ENCODE peak calls at places on chromosomes 3 and 15, in five cellular contexts. N, R, O, G and M are unnamed samples.
A peak's percentile ranks its signal among the peaks of the same experiment; 100 is the strongest.

GRCh38 chr3:46995901-46996562 is 16.6 kb downstream of the NBEAL2 start:
- DNase-seq in G (no peak), O (no peak), N (no peak), R (no peak), M (no peak)

GRCh38 chr3:8622873-8623725 is 21.5 kb downstream of the SSUH2 start:
- DNase-seq in R (peak; percentile 81), N (peak; percentile 89), G (peak; percentile 92), O (peak; percentile 72), M (peak; percentile 83)

GRCh38 chr3:171261487-171261886 is 198.7 kb downstream of the TNIK start:
- DNase-seq in O (no peak), N (no peak), R (no peak), G (no peak), M (no peak)

GRCh38 chr15:81213982-81214381 is 17.3 kb downstream of the IL16 start:
- DNase-seq in O (no peak), G (no peak), N (no peak), R (no peak), M (no peak)

GRCh38 chr3:129989391-129989790 is 14.9 kb downstream of the TRH start:
- DNase-seq in O (no peak), G (no peak), R (no peak), N (no peak), M (no peak)

GRCh38 chr3:67646586-67647234 is 7.7 kb downstream of the SUCLG2 start:
- DNase-seq in O (no peak), N (no peak), R (peak; percentile 29), G (no peak), M (no peak)

GRCh38 chr3:128425142-128425845 is 41.4 kb downstream of the DNAJB8 start:
- DNase-seq in O (no peak), R (peak; percentile 14), N (no peak), G (no peak), M (no peak)

GRCh38 chr15:51077565-51078153 is 17.0 kb downstream of the TNFAIP8L3 start:
- DNase-seq in N (peak; percentile 89), R (no peak), G (peak; percentile 91), O (peak; percentile 49), M (no peak)

GRCh38 chr3:187519428-187519890 is 150.7 kb downstream of the SST start:
- DNase-seq in R (no peak), O (peak; percentile 32), N (peak; percentile 51), G (peak; percentile 67), M (no peak)

GRCh38 chr3:102089904-102090492 is 240.7 kb downstream of the NFKBIZ start:
- DNase-seq in O (no peak), R (peak; percentile 96), N (no peak), G (no peak), M (no peak)

GRCh38 chr3:177680442-177680821 is 483.1 kb upstream of the TBL1XR1 start:
- DNase-seq in G (no peak), O (no peak), N (no peak), R (peak; percentile 45), M (peak; percentile 29)

GRCh38 chr3:169044341-169045113 is 619.0 kb downstream of the MECOM start:
- DNase-seq in N (no peak), R (peak; percentile 11), G (no peak), O (no peak), M (peak; percentile 60)

GRCh38 chr3:153829596-153830170 is 291.5 kb upstream of the ARHGEF26 start:
- DNase-seq in N (no peak), G (no peak), R (no peak), O (no peak), M (no peak)

GRCh38 chr3:117706731-117707130 is 997.2 kb downstream of the TUSC7 start:
- DNase-seq in G (no peak), N (no peak), R (peak; percentile 11), O (no peak), M (no peak)

GRCh38 chr15:42730536-42730935 is 6.4 kb downstream of the CDAN1 start:
- DNase-seq in G (no peak), R (no peak), O (no peak), N (no peak), M (no peak)

GRCh38 chr3:151459360-151459759 is 1.5 kb downstream of the IGSF10 start:
- DNase-seq in G (no peak), N (no peak), R (no peak), O (no peak), M (no peak)

GRCh38 chr15:71374607-71375352 is 259.5 kb downstream of the THSD4 start:
- DNase-seq in G (no peak), R (peak; percentile 77), N (no peak), O (no peak), M (no peak)

GRCh38 chr15:71743861-71744382 is 66.4 kb upstream of the NR2E3 start:
- DNase-seq in O (peak; percentile 48), R (peak; percentile 85), N (peak; percentile 60), G (no peak), M (peak; percentile 24)

GRCh38 chr3:41193822-41194539 is 5.3 kb upstream of the CTNNB1 start:
- DNase-seq in R (no peak), N (no peak), G (no peak), O (no peak), M (no peak)

GRCh38 chr15:54840999-54841398 is 355.7 kb downstream of the RSL24D1 start:
- DNase-seq in N (peak; percentile 46), R (no peak), G (peak; percentile 64), O (no peak), M (no peak)

GRCh38 chr3:186166036-186166435 is 57.1 kb upstream of the ETV5 start:
- DNase-seq in G (no peak), O (no peak), N (no peak), R (peak; percentile 83), M (no peak)

GRCh38 chr15:89118481-89118989 is 30.3 kb downstream of the ABHD2 start:
- DNase-seq in G (no peak), R (no peak), O (no peak), N (no peak), M (no peak)

GRCh38 chr15:39591896-39592315 is 11.0 kb downstream of the THBS1 start:
- DNase-seq in N (no peak), O (no peak), R (peak; percentile 37), G (no peak), M (no peak)

GRCh38 chr3:59118928-59119327 is 69.1 kb upstream of the CFAP20DC start:
- DNase-seq in G (no peak), O (no peak), N (no peak), R (no peak), M (no peak)

GRCh38 chr3:18847583-18848197 is 300.6 kb upstream of the KCNH8 start:
- DNase-seq in N (no peak), G (no peak), O (no peak), R (no peak), M (peak; percentile 12)

GRCh38 chr3:141915016-141915415 is 38.6 kb downstream of the ATP1B3 start:
- DNase-seq in O (no peak), R (peak; percentile 33), G (no peak), N (no peak), M (no peak)

GRCh38 chr3:13715961-13716360 is 163.9 kb downstream of the WNT7A start:
- DNase-seq in O (no peak), N (no peak), R (no peak), G (peak; percentile 6), M (no peak)

GRCh38 chr3:23648965-23649328 is 156.8 kb upstream of the UBE2E1 start:
- DNase-seq in N (no peak), G (no peak), O (no peak), R (no peak), M (no peak)

GRCh38 chr3:166837535-166837934 is 542.6 kb downstream of the ZBBX start:
- DNase-seq in G (peak; percentile 31), N (no peak), O (peak; percentile 27), R (peak; percentile 11), M (peak; percentile 45)

DNA sequence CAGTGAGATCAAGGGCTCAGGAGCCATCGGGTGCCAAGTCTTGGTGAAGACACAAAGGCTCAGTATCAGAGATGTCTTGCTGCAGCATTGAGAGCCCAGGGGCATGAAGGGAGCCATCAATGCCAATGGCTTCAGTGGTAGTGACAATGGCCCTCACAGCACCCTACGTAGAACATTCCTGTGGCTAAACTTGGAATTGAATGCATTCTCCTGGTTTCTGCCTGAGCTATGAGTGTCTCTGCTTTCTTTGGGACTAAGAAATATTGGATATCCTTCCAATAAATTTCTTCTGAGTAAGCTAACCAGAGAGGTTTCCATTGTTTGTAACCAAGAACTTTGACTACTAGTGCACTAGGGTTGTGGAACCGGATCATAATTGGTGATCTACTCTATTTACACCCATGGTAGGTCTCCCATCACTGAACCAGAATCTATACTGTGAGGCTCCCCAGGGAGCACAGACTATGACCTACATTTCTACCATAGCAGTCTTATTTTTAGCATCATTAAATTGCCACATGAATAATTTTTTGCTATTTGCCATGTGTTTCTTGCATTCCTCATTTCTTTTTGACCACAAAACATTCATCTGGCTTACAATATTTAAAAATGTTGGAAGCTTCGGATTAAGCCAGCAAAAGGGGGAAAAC is 31.6 kb upstream of the PDZRN3 start:
- DNase-seq in G (no peak), R (no peak), O (no peak), N (no peak), M (peak; percentile 83)
- H4K91ac ChIP-seq in G (no peak overlapping the region), R (no peak overlapping the region), O (no peak overlapping the region), N (no peak overlapping the region), M (no peak overlapping the region)

DNA sequence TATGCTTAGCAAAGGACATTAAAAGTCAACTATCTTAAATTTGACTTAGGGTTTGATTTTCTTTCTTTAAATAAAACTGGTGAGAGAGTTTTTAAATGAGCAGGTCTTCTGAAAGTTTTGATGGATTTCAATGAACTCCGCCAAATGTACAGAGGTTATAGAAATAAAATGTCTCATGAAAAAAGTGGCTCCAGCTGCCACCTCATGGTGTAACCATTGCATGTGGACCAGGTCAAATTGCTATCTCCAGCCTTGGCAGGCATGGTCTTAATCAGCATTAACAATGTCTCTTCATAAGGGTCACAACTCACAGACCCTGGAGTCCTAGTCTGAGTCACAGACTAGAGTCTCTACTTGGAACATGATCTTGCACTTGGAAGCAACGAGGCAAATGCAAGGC is 182.3 kb downstream of the ADAMTS17 start:
- DNase-seq in R (no peak), G (no peak), N (no peak), O (no peak), M (no peak)
- H2BK12ac ChIP-seq in R (no peak overlapping the region), G (no peak overlapping the region), N (no peak overlapping the region), O (no peak overlapping the region), M (no peak overlapping the region)

GRCh38 chr3:65961733-65962132 is 77.0 kb downstream of the MAGI1 start:
- DNase-seq in N (no peak), R (no peak), G (no peak), O (no peak), M (no peak)
- H4K91ac ChIP-seq in N (no peak overlapping the region), R (no peak overlapping the region), G (no peak overlapping the region), O (no peak overlapping the region), M (no peak overlapping the region)

GRCh38 chr3:131374741-131375140 is 6.8 kb upstream of the NUDT16 start:
- DNase-seq in O (no peak), R (no peak), G (no peak), N (no peak), M (peak; percentile 67)
- H2BK12ac ChIP-seq in O (no peak overlapping the region), R (no peak overlapping the region), G (no peak overlapping the region), N (no peak overlapping the region), M (no peak overlapping the region)

GRCh38 chr3:52237006-52237658 is 1.8 kb downstream of the TWF2 start:
- DNase-seq in R (no peak), O (no peak), N (peak; percentile 45), G (no peak), M (no peak)

GRCh38 chr3:52236424-52236886 is 2.5 kb downstream of the TWF2 start:
- DNase-seq in R (no peak), O (no peak), N (peak; percentile 40), G (peak; percentile 27), M (no peak)

GRCh38 chr3:52238193-52238760 is 681 bp downstream of the TWF2 start:
- DNase-seq in O (no peak), R (peak; percentile 55), N (peak; percentile 59), G (no peak), M (no peak)

GRCh38 chr3:52238761-52239701 is at the start of gene TWF2:
- DNase-seq in O (peak; percentile 82), N (peak; percentile 87), R (peak; percentile 79), G (peak; percentile 83), M (peak; percentile 83)

GRCh38 chr3:52237659-52238172 is 1.2 kb downstream of the TWF2 start:
- DNase-seq in O (no peak), R (peak; percentile 92), N (peak; percentile 63), G (peak; percentile 68), M (peak; percentile 49)
- H4K91ac ChIP-seq in O (no peak overlapping the region), R (peak overlapping the region; percentile 76), N (peak overlapping the region; percentile 97), G (no peak overlapping the region), M (peak overlapping the region; percentile 4)